ENCODE peak calls at places on chromosomes 11 and 22, in five cellular contexts. M is GM12878, D is K562, F is GM12891, S is HepG2. Z is an unnamed sample.

GRCh38 chr11:82631722-82632630 is 101.7 kb downstream of the FAM181B start:
- DNase-seq in M (peak), D (no peak), F (no peak), S (no peak), Z (no peak)

GRCh38 chr11:45754746-45755145 is 50.2 kb upstream of the SLC35C1 start:
- DNase-seq in M (no peak), D (no peak), F (no peak), S (no peak), Z (no peak)

GRCh38 chr11:34419158-34419557 is 19.6 kb upstream of the CAT start:
- DNase-seq in M (no peak), D (no peak), F (no peak), S (no peak), Z (no peak)

GRCh38 chr11:20933086-20933485 is 263.7 kb downstream of the NELL1 start:
- DNase-seq in M (no peak), D (no peak), F (no peak), S (no peak), Z (no peak)

GRCh38 chr11:69470793-69471192 is 10.7 kb upstream of the LINC01488 start:
- DNase-seq in M (no peak), D (no peak), F (no peak), S (no peak), Z (no peak)

GRCh38 chr11:132685174-132685611 is 847.1 kb downstream of the OPCML start:
- DNase-seq in M (no peak), D (no peak), F (no peak), S (no peak), Z (no peak)

GRCh38 chr22:36252754-36253522 is at the start of gene APOL1:
- DNase-seq in M (peak), D (peak), F (peak), S (peak), Z (no peak)

GRCh38 chr11:107732327-107733051 is 20.6 kb upstream of the SLN start:
- DNase-seq in M (peak), D (no peak), F (no peak), S (no peak), Z (no peak)

GRCh38 chr11:76236092-76237026 is 30.1 kb upstream of the WNT11 start:
- DNase-seq in M (no peak), D (peak), F (peak), S (no peak), Z (peak)

DNA sequence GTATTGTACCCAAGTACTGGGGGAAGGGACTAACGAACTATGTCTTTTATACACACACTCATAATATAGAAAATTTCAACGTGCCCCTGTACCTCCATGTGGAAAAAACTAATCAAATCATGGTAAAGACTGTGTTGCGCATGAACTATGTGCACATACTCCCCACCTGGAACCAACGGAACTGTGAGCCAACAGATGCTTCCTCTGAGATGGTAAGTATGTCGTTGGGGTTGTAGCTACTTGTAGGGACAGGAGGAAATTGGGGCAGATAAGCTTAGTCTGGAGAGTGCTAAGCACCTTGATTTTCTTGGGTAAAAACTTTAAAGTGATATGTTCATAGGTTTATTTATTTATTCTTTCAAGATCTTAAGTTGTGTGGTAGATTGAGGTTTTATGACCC is 40.1 kb downstream of the GLYAT start:
- DNase-seq in M (no peak), D (no peak), F (no peak), S (no peak), Z (no peak)
- TF ChIP-seq TAF1 in M (no peak), D (no peak), F (no peak), S (no peak), Z (no peak)

GRCh38 chr11:74846770-74847169 is 98.1 kb downstream of the RNF169 start:
- DNase-seq in M (no peak), D (no peak), F (no peak), S (no peak), Z (no peak)

GRCh38 chr11:74853223-74853622 is 95.7 kb downstream of the XRRA1 start:
- DNase-seq in M (no peak), D (no peak), F (no peak), S (no peak), Z (no peak)

GRCh38 chr11:74847895-74848294 is 99.2 kb downstream of the RNF169 start:
- DNase-seq in M (no peak), D (no peak), F (no peak), S (no peak), Z (no peak)

GRCh38 chr11:74845978-74846517 is 97.4 kb downstream of the RNF169 start:
- DNase-seq in M (no peak), D (no peak), F (no peak), S (no peak), Z (no peak)

DNA sequence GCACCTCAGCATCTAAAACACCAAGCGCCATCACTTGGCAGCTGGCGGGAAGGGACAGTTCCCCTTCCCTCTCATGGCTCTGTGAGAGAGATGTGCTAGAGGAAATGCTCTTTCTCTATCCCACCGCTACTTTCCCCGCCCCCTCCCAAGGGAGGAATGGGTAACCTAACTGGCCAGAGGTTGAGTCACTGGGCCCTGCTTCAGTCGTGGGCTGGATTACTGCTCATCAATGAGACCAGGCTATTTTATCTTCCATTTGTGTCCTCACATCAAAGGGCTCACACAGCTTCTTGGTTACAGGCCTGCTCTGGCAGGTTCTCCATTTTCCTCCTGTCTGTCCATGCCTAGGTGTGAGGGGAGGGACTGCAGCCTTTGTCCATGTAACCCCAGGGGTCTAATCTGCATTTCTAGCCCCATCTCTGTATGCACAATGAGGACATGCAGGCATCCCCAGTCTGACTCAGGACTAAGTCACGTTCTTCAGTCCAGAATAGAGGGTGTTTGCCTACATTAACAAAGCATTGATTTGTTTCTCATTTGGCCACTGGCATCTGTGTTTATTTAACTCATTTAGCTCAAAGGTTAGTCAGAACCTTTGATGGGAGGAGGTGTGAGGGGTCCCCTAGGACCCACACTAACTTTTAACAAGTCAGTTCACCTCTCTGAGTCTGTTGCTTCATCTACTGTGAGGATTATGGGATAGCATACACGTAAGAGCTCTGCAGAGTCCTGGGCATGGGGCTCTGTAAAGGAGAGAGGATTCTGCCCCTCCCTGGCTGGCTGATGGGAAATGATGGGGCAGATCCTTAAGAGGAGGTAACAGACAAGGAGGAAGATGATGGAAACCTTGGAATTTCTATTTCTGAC is 99.1 kb downstream of the XRRA1 start:
- DNase-seq in M (no peak), D (no peak), F (no peak), S (peak), Z (no peak)
- TF ChIP-seq TAF1 in M (no peak), D (no peak), F (no peak), S (no peak), Z (no peak)

GRCh38 chr11:72631806-72632731 is 42.2 kb downstream of the PDE2A start:
- DNase-seq in M (no peak), D (peak), F (no peak), S (no peak), Z (no peak)
- TF ChIP-seq TAF1 in M (no peak), D (no peak), F (no peak), S (no peak), Z (no peak)

DNA sequence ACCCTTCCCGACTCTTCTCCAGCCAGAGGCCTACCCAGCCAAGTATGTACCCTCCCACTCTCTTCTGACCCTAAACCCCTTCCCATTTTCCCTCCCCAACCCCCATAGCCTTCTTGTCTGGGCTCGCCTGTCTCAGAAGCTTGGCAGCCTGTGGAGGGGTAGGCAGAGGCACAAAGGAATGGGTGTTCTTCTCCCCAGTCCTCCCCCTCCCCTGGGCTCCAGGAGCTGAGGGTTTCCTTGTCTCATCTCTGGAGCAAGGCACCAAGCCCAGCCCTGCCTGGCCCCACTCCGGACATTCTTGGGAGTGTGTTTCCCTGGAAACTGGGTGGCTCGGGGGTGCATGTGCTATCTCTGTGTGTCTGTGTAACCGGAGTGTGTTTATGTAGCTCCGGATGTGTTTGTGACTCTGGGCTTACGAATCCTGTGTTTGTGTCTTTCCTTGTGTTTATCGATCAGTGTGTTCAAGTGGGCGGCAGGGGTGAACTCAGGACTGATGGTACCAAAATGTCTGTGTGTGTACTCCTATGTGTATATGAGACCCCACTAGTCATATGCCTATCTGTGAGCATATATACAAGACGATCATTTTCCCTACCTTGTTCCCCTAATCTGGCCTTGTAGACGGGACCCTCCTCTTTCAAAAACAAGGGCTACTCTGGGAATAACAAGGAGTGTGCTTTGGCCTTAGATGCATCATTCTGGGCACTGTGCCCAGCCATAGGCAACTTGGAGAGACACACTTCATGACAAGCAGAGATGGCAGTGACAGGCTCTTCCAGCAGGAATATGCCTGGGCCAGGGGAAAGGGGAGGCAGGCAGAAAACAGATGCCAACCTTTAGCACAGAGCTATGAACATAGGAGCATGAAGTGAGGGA is 10.9 kb downstream of the PHLDB1 start:
- DNase-seq in M (no peak), D (no peak), F (no peak), S (no peak), Z (no peak)
- TF ChIP-seq TAF1 in M (no peak), D (no peak), F (no peak), S (no peak), Z (no peak)

Z was measured in GM12892.